ENCODE peak calls at places on chromosome 21, in four cellular contexts. Z is foreskin keratinocyte, R is GM20000, P is cardiac muscle cell. Y is an unnamed sample.

GRCh38 chr21:14587266-14587665 is 41.2 kb upstream of the SAMSN1 start:
- DNase-seq in Z (no peak), R (no peak), P (no peak), Y (no peak)

GRCh38 chr21:39221997-39222486 is 38.8 kb upstream of the PSMG1 start:
- DNase-seq in Z (peak), R (no peak), P (no peak), Y (no peak)

GRCh38 chr21:37587635-37588177 is 221.1 kb downstream of the DYRK1A start:
- DNase-seq in Z (no peak), R (no peak), P (no peak), Y (no peak)

GRCh38 chr21:38936237-38936636 is 130.5 kb downstream of the ETS2 start:
- DNase-seq in Z (no peak), R (no peak), P (no peak), Y (no peak)

GRCh38 chr21:14632359-14632758 is 86.2 kb upstream of the SAMSN1 start:
- DNase-seq in Z (no peak), R (no peak), P (no peak), Y (no peak)

GRCh38 chr21:23853796-23854379 is 1753.4 kb downstream of the MRPL39 start:
- DNase-seq in Z (peak), R (peak), P (peak), Y (no peak)

GRCh38 chr21:37784591-37785318 is 131.5 kb downstream of the KCNJ6 start:
- DNase-seq in Z (no peak), R (no peak), P (no peak), Y (no peak)

GRCh38 chr21:38293765-38294164 is 37.0 kb downstream of the KCNJ15 start:
- DNase-seq in Z (no peak), R (no peak), P (no peak), Y (no peak)

GRCh38 chr21:43333301-43334062 is 93.4 kb downstream of the SIK1 start:
- DNase-seq in Z (peak), R (no peak), P (peak), Y (peak)

GRCh38 chr21:17613242-17613676 is 558 bp upstream of the BTG3 start:
- DNase-seq in Z (no peak), R (peak), P (peak), Y (no peak)

GRCh38 chr21:33327792-33328433 is 3.1 kb downstream of the IFNAR1 start:
- DNase-seq in Z (no peak), R (no peak), P (no peak), Y (no peak)
- TF ChIP-seq CTCF in Z (no peak), R (no peak), P (no peak), Y (no peak)

GRCh38 chr21:45102391-45102932 is 28.1 kb downstream of the ADARB1 start:
- DNase-seq in Z (peak), R (no peak), P (peak), Y (no peak)
- TF ChIP-seq CTCF in Z (peak), R (peak), P (peak), Y (no peak)

GRCh38 chr21:41973861-41974751 is 20.3 kb upstream of the C2CD2 start:
- DNase-seq in Z (no peak), R (peak), P (peak), Y (no peak)
- TF ChIP-seq CTCF in Z (peak), R (no peak), P (peak), Y (peak)

GRCh38 chr21:46323227-46323709 is 402 bp downstream of the C21orf58 start:
- DNase-seq in Z (no peak), R (no peak), P (no peak), Y (no peak)

GRCh38 chr21:46323710-46324389 is at the start of the genes C21orf58 and PCNT:
- DNase-seq in Z (peak), R (peak), P (peak), Y (peak)

GRCh38 chr21:46326110-46326703 is 2.3 kb downstream of the PCNT start:
- DNase-seq in Z (no peak), R (no peak), P (no peak), Y (no peak)

GRCh38 chr21:46324390-46325072 is 575 bp downstream of the PCNT start:
- DNase-seq in Z (peak), R (peak), P (peak), Y (peak)

GRCh38 chr21:46325073-46325912 is 1.3 kb downstream of the PCNT start:
- DNase-seq in Z (peak), R (peak), P (peak), Y (peak)
- TF ChIP-seq CTCF in Z (peak), R (no peak), P (peak), Y (no peak)

GRCh38 chr21:36544545-36544944 is 64.6 kb upstream of the CLDN14 start:
- DNase-seq in Z (no peak), R (no peak), P (no peak), Y (no peak)

GRCh38 chr21:36543924-36544323 is 64.0 kb upstream of the CLDN14 start:
- DNase-seq in Z (no peak), R (no peak), P (no peak), Y (no peak)

GRCh38 chr21:36540700-36541099 is 60.8 kb upstream of the CLDN14 start:
- DNase-seq in Z (no peak), R (no peak), P (no peak), Y (no peak)

GRCh38 chr21:36541721-36542139 is 61.8 kb upstream of the CLDN14 start:
- DNase-seq in Z (no peak), R (peak), P (no peak), Y (no peak)

DNA sequence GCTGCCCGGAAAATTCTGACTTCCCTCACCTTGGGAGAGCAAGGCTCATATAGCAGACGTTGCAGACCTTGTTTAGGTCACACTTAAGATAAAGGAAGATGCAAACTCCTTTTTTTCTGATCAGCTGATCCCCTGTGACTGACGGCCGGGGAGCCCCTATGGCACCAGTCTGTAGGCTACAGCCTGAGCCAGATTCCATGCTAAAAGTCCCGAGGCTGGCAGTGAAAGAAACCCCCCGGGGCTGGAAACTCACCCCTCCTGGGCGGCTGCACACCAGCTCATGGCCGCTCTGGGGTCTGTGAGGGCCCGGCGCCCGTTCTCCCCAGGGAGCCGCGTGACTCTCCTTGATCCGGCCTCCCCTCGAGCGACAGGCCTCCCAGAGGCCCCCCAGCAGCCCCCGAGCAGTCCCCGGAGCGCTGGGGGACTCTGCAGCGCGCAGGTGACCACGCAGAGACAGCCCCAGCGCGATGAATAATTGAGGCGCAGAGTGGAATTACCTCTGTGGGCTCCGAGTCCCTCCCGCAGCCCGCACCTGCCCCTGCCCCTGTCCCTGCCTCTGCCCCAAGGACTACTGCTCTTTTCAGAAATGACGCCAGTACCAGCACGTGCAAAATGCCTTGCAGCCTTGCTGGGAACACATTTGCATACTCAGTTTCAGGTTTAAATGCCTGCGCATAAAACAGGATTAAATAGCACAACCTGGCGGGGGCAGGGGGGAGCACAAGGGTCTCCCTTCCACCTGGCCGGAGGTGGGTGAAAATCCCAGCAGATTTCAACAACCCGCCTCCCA is 62.6 kb upstream of the CLDN14 start:
- DNase-seq in Z (no peak), R (peak), P (no peak), Y (no peak)
- TF ChIP-seq CTCF in Z (peak), R (peak), P (no peak), Y (peak)

GRCh38 chr21:31142600-31142999 is 104.3 kb upstream of the KRTAP19-8 start:
- DNase-seq in Z (no peak), R (no peak), P (no peak), Y (no peak)
- TF ChIP-seq CTCF in Z (peak), R (no peak), P (no peak), Y (no peak)

GRCh38 chr21:25732091-25732760 is 2.5 kb downstream of the ATP5PF start:
- DNase-seq in Z (peak), R (no peak), P (peak), Y (no peak)

GRCh38 chr21:25734654-25735220 is at the start of the genes ATP5PF and GABPA:
- DNase-seq in Z (peak), R (peak), P (peak), Y (peak)

GRCh38 chr21:25733859-25734653 is 648 bp downstream of the ATP5PF start:
- DNase-seq in Z (peak), R (peak), P (peak), Y (no peak)

GRCh38 chr21:25735895-25736597 is 1.3 kb downstream of the GABPA start:
- DNase-seq in Z (peak), R (no peak), P (peak), Y (no peak)

DNA sequence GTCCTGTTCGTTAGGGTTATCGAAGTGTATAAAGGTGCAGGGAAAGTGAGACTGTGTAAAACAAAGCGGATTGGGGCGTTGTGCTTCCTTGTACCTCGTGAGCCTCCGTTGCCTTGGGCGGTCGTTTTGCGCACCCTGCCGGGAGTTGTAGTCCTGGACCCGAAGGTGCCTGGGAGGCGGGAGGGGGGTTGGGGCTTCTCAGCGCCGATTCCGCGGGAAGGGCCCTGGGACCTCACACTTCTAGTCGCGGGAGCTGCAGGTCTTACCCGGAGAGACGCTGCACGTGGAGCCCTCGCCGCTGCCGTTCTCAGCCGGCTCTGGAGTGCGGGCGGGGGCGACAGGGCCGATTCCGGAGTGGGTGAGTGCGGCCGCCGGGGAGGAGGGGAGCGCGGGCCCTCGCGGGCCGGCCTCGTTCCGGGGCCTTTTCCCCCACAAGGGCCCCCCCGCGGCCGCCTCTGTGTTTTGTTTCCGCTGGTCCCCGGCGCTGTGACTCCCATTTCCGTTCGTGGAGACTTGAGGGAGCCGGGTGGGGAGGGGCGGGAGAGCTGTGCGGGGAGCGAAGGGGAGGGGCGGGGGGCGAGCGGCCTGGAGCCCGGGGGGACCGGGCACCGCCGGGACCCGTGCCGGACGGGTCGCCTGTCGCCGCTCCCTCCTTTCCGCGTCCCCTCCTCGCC is 586 bp downstream of the GABPA start:
- DNase-seq in Z (peak), R (peak), P (peak), Y (peak)
- TF ChIP-seq CTCF in Z (peak), R (no peak), P (peak), Y (no peak)